ENCODE peak calls at places on chromosome 20, in ten cellular contexts. O is Karpas-422, G is mammary epithelial cell, M is right lobe of liver, U is K562, E is pancreas, P is left ventricle myocardium inferior, C is stomach, H is heart right ventricle, R is GM23248. S is an unnamed sample. For H3K27me3 and H3K9me3, the result is how much of the 10 kb centered on the place peaks cover.

GRCh38 chr20:10313215-10313614 is 94.6 kb downstream of the SNAP25 start:
- DNase-seq in O (no peak), G (no peak), M (no peak), U (no peak), E (no peak), P (no peak), C (no peak), H (no peak), R (no peak), S (no peak)

GRCh38 chr20:6034134-6034969 is 19.5 kb downstream of the LRRN4 start:
- DNase-seq in O (no peak), G (no peak), M (no peak), U (peak), E (no peak), P (no peak), C (no peak), H (no peak), R (no peak), S (no peak)

GRCh38 chr20:23622839-23623343 is 14.9 kb downstream of the CST3 start:
- DNase-seq in O (no peak), G (peak), M (no peak), U (peak), E (no peak), P (peak), C (peak), H (peak), R (peak), S (peak)

GRCh38 chr20:1415667-1416468 is 23.0 kb upstream of the FKBP1A start:
- DNase-seq in O (no peak), G (peak), M (no peak), U (peak), E (no peak), P (no peak), C (no peak), H (no peak), R (peak), S (peak)

GRCh38 chr20:35478804-35479472 is 23.5 kb downstream of the CEP250 start:
- DNase-seq in O (peak), G (no peak), M (no peak), U (peak), E (no peak), P (no peak), C (no peak), H (no peak), R (no peak), S (no peak)

GRCh38 chr20:52569201-52569600 is 377.6 kb upstream of the ZFP64 start:
- DNase-seq in O (no peak), G (no peak), M (no peak), U (no peak), E (no peak), P (no peak), C (no peak), H (no peak), R (peak), S (no peak)

GRCh38 chr20:3250091-3250504 is 11.1 kb upstream of the SLC4A11 start:
- DNase-seq in O (peak), G (no peak), M (no peak), U (peak), E (no peak), P (no peak), C (no peak), H (no peak), R (peak), S (no peak)

GRCh38 chr20:18628330-18628941 is 40.6 kb downstream of the DTD1 start:
- DNase-seq in O (peak), G (peak), M (no peak), U (peak), E (peak), P (no peak), C (peak), H (no peak), R (peak), S (no peak)

GRCh38 chr20:14553774-14554524 is 216.5 kb upstream of the FLRT3 start:
- DNase-seq in O (no peak), G (peak), M (no peak), U (no peak), E (no peak), P (no peak), C (no peak), H (no peak), R (peak), S (no peak)

GRCh38 chr20:59207742-59208357 is 44.2 kb downstream of the ZNF831 start:
- DNase-seq in O (peak), G (peak), M (peak), U (peak), E (no peak), P (peak), C (peak), H (peak), R (peak), S (no peak)

GRCh38 chr20:18984238-18985200 is 170.9 kb downstream of the SCP2D1 start:
- DNase-seq in O (peak), G (no peak), M (no peak), U (peak), E (no peak), P (no peak), C (no peak), H (no peak), R (peak), S (no peak)

GRCh38 chr20:1964659-1965405 is 29.0 kb downstream of the PDYN start:
- DNase-seq in O (no peak), G (no peak), M (no peak), U (no peak), E (no peak), P (no peak), C (no peak), H (no peak), R (peak), S (no peak)

GRCh38 chr20:1392443-1392692 is 486 bp downstream of the FKBP1A start:
- DNase-seq in O (peak), G (no peak), M (no peak), U (no peak), E (no peak), P (no peak), C (no peak), H (no peak), R (peak), S (no peak)

GRCh38 chr20:35368616-35369423 is 43.0 kb downstream of the UQCC1 start:
- DNase-seq in O (no peak), G (no peak), M (no peak), U (no peak), E (no peak), P (peak), C (no peak), H (peak), R (peak), S (no peak)

GRCh38 chr20:52536040-52536439 is 344.5 kb upstream of the ZFP64 start:
- DNase-seq in O (no peak), G (no peak), M (no peak), U (no peak), E (no peak), P (no peak), C (no peak), H (no peak), R (no peak), S (no peak)

GRCh38 chr20:4088766-4089165 is 73.4 kb upstream of the RNF24 start:
- DNase-seq in O (no peak), G (no peak), M (no peak), U (no peak), E (no peak), P (no peak), C (no peak), H (no peak), R (no peak), S (no peak)

GRCh38 chr20:10115021-10115420 is 80.2 kb downstream of the ANKEF1 start:
- DNase-seq in O (no peak), G (peak), M (no peak), U (no peak), E (no peak), P (no peak), C (no peak), H (no peak), R (peak), S (peak)

GRCh38 chr20:53834044-53834442 is 236.4 kb downstream of the BCAS1 start:
- DNase-seq in O (no peak), G (no peak), M (no peak), U (no peak), E (no peak), P (no peak), C (no peak), H (no peak), R (no peak), S (no peak)

GRCh38 chr20:45095753-45096371 is 5.1 kb downstream of the KCNS1 start:
- DNase-seq in O (peak), G (peak), M (no peak), U (peak), E (no peak), P (no peak), C (peak), H (peak), R (peak), S (no peak)
- H3K27ac ChIP-seq in O (no peak), G (no peak), M (no peak), U (no peak), E (no peak), P (no peak), C (no peak), H (no peak), R (no peak), S (no peak)

GRCh38 chr20:61249626-61250025 is 2.4 kb upstream of the CDH4 start:
- DNase-seq in O (no peak), G (no peak), M (no peak), U (no peak), E (no peak), P (no peak), C (no peak), H (no peak), R (no peak), S (no peak)
- H3K27me3 ChIP-seq in O (under half), G (under half), M (under half), U (under half), E (under half), P (half or more), C (under half), H (half or more), R (under half), S (under half)

DNA sequence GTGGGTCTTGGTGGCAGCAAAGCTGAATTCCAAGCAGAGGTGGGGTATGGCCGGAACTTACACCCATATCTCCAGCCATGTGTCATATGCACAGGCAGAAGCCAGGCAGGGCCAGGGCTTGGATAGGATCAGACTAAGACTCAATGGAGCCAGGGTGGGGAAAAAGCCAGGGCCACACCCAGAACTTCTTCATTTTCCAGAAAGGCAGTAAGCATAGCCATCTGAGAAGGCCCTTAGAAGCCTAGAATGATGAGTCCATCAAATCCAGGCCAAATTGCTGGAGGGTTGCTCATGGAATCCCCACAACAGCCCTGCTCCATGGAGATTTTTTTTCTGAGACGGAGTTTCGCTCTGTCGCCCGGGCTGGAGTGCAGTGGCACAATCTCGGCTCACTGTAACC is 116.2 kb upstream of the SRSF6 start:
- DNase-seq in O (no peak), G (no peak), M (no peak), U (no peak), E (no peak), P (no peak), C (no peak), H (no peak), R (peak), S (no peak)
- H3K9me3 ChIP-seq in O (under half), G (under half), M (under half), U (under half), E (under half), P (under half), C (under half), H (under half), R (under half), S (under half)

GRCh38 chr20:8095648-8096572 is 36.2 kb upstream of the PLCB1 start:
- DNase-seq in O (no peak), G (no peak), M (no peak), U (no peak), E (no peak), P (no peak), C (no peak), H (no peak), R (peak), S (no peak)
- H3K27ac ChIP-seq in O (no peak), G (no peak), M (no peak), U (no peak), E (no peak), P (no peak), C (peak), H (no peak), R (peak), S (no peak)

DNA sequence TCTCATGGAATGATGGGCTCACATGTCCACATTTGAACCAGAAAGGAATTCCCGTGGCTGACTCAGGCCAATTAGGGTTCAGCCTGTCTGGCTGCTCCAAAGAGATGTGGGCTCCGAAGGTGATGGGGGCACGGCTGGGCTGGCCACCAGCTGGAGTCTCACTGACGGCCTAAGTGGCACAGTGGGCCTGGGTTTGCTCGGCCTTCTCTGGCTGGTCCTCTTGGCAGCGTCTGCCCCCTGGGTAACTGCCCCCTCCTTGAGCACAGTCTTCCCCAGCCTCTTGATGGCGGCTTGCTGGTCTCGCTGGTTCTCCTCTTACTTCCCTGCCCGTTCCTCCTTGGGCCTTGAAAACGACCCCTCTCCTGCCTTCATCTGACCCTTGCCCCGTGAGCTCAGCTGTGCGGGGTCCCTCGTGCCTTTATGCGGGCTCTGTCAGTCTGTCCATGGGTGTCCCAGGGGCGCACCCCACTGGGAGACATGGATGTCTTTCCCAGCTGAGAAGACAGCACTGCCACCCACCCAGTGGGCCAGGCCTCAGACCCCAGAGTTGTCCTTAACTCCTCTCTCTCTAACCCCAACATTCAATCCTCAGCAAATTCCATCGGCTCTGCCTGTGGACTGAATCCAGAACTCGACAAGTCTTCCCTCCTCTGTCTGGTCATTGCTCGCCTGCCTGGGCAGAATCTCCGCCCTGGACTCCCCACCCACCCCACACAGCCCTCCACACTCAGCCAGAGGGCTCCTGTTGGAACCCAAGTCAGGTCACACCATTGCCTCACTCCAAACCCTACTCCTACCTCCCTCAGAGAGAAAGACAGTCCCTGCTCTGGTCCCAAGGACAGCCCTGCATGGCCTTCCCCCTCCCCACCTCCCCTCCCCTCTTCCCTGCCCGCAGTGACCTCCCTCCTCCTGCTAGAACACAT is 78.7 kb downstream of the CEBPB start:
- DNase-seq in O (no peak), G (no peak), M (no peak), U (no peak), E (no peak), P (no peak), C (no peak), H (no peak), R (peak), S (no peak)
- H3K27me3 ChIP-seq in O (under half), G (under half), M (under half), U (under half), E (under half), P (under half), C (under half), H (under half), R (under half), S (under half)

GRCh38 chr20:16284385-16285100 is 288.7 kb downstream of the KIF16B start:
- DNase-seq in O (no peak), G (no peak), M (no peak), U (no peak), E (no peak), P (no peak), C (no peak), H (no peak), R (no peak), S (no peak)

GRCh38 chr20:16287776-16288175 is 285.5 kb downstream of the KIF16B start:
- DNase-seq in O (no peak), G (no peak), M (no peak), U (no peak), E (no peak), P (no peak), C (no peak), H (no peak), R (no peak), S (no peak)

GRCh38 chr20:16283978-16284377 is 289.3 kb downstream of the KIF16B start:
- DNase-seq in O (no peak), G (peak), M (no peak), U (no peak), E (no peak), P (no peak), C (no peak), H (no peak), R (no peak), S (no peak)

GRCh38 chr20:16283307-16283706 is 289.9 kb downstream of the KIF16B start:
- DNase-seq in O (no peak), G (no peak), M (no peak), U (no peak), E (no peak), P (no peak), C (no peak), H (no peak), R (no peak), S (no peak)

GRCh38 chr20:16286601-16287000 is 286.6 kb downstream of the KIF16B start:
- DNase-seq in O (no peak), G (no peak), M (no peak), U (no peak), E (no peak), P (no peak), C (no peak), H (no peak), R (no peak), S (no peak)
- H3K9me3 ChIP-seq in O (under half), G (under half), M (under half), U (under half), E (under half), P (under half), C (under half), H (under half), R (under half), S (under half)

GRCh38 chr20:47370850-47371782 is 14.6 kb upstream of the ZMYND8 start:
- DNase-seq in O (peak), G (no peak), M (peak), U (peak), E (no peak), P (no peak), C (no peak), H (no peak), R (no peak), S (no peak)
- H3K27ac ChIP-seq in O (no peak), G (no peak), M (no peak), U (peak), E (no peak), P (no peak), C (no peak), H (no peak), R (no peak), S (no peak)

GRCh38 chr20:62549029-62549428 is 73.2 kb upstream of the GATA5 start:
- DNase-seq in O (no peak), G (no peak), M (no peak), U (no peak), E (no peak), P (no peak), C (no peak), H (no peak), R (no peak), S (no peak)
- H3K27me3 ChIP-seq in O (under half), G (under half), M (under half), U (under half), E (under half), P (half or more), C (under half), H (under half), R (under half), S (under half)

GRCh38 chr20:62887147-62887859 is 25.7 kb upstream of the TCFL5 start:
- DNase-seq in O (no peak), G (peak), M (peak), U (peak), E (no peak), P (peak), C (peak), H (no peak), R (peak), S (peak)

GRCh38 chr20:62888406-62888805 is 26.8 kb upstream of the TCFL5 start:
- DNase-seq in O (no peak), G (no peak), M (peak), U (no peak), E (no peak), P (no peak), C (no peak), H (no peak), R (no peak), S (no peak)

GRCh38 chr20:62886709-62887058 is 25.1 kb upstream of the TCFL5 start:
- DNase-seq in O (no peak), G (no peak), M (peak), U (no peak), E (no peak), P (no peak), C (no peak), H (no peak), R (no peak), S (no peak)

GRCh38 chr20:62888910-62889309 is 27.3 kb upstream of the TCFL5 start:
- DNase-seq in O (no peak), G (no peak), M (peak), U (no peak), E (no peak), P (no peak), C (no peak), H (no peak), R (no peak), S (no peak)

GRCh38 chr20:62887860-62888239 is 26.2 kb upstream of the TCFL5 start:
- DNase-seq in O (no peak), G (peak), M (peak), U (no peak), E (no peak), P (no peak), C (no peak), H (no peak), R (peak), S (no peak)
- H3K9me3 ChIP-seq in O (under half), G (under half), M (under half), U (under half), E (under half), P (under half), C (under half), H (under half), R (under half), S (under half)

S was measured in AG04450.